ENCODE peak calls at places on chromosomes 2 and 18, in nine cellular contexts. E is SK-N-SH, K is GM23248, H is aorta, Q is right cardiac atrium, Y is transverse colon, T is tibial artery, P is sigmoid colon, R is body of pancreas. C is an unnamed sample.

GRCh38 chr2:203572316-203572715 is 37.2 kb upstream of the RAPH1 start:
- DNase-seq in E (no peak), Y (no peak), T (no peak), H (no peak), R (no peak), K (no peak), P (no peak), Q (no peak), C (no peak)

GRCh38 chr2:109339519-109339991 is 210.6 kb downstream of the SH3RF3 start:
- DNase-seq in Y (no peak), K (peak; percentile 78), E (no peak), H (no peak), P (no peak), Q (no peak), T (no peak), R (no peak), C (no peak)

GRCh38 chr2:39607538-39608211 is 58.0 kb upstream of the TMEM178A start:
- DNase-seq in K (no peak), E (no peak), Y (no peak), T (no peak), H (no peak), P (no peak), R (no peak), Q (no peak), C (no peak)

GRCh38 chr2:176134978-176135575 is 5.6 kb downstream of the HOXD8 start:
- DNase-seq in Q (no peak), P (peak; percentile 65), R (no peak), E (no peak), Y (no peak), K (peak; percentile 54), T (no peak), H (no peak), C (no peak)

GRCh38 chr2:188986839-188987238 is 12.7 kb downstream of the COL3A1 start:
- DNase-seq in K (peak; percentile 72), Y (no peak), Q (no peak), H (no peak), P (no peak), T (no peak), R (no peak), E (peak; percentile 22), C (no peak)

GRCh38 chr18:75070625-75071483 is 138.1 kb downstream of the PTGR3 start:
- DNase-seq in H (no peak), K (peak; percentile 89), Y (peak; percentile 37), T (peak; percentile 60), Q (no peak), E (no peak), P (no peak), R (no peak), C (peak; percentile 16)

GRCh38 chr2:240839152-240840143 is 19.4 kb upstream of the KIF1A start:
- DNase-seq in E (no peak), R (no peak), T (no peak), P (no peak), H (no peak), Q (peak; percentile 47), Y (no peak), K (no peak), C (no peak)

GRCh38 chr18:22899421-22899820 is 33.7 kb upstream of the RBBP8 start:
- DNase-seq in Y (no peak), K (no peak), E (no peak), Q (no peak), T (no peak), P (no peak), R (no peak), H (no peak), C (no peak)

GRCh38 chr2:98847853-98848252 is 88.2 kb downstream of the CRACDL start:
- DNase-seq in Y (no peak), Q (no peak), K (peak; percentile 24), E (no peak), H (no peak), R (no peak), T (no peak), P (no peak), C (no peak)

GRCh38 chr2:54471221-54471711 is 15.1 kb downstream of the SPTBN1 start:
- DNase-seq in Y (no peak), R (no peak), P (no peak), K (peak; percentile 45), H (no peak), E (no peak), Q (peak; percentile 46), T (no peak), C (no peak)

GRCh38 chr2:68294187-68294586 is 25.6 kb downstream of the CNRIP1 start:
- DNase-seq in Y (no peak), E (no peak), R (no peak), Q (no peak), H (no peak), T (no peak), P (no peak), K (no peak), C (no peak)

GRCh38 chr2:85250045-85250444 is 77.7 kb downstream of the TGOLN2 start:
- DNase-seq in T (no peak), K (peak; percentile 36), E (no peak), Q (no peak), R (no peak), H (no peak), Y (no peak), P (peak; percentile 40), C (no peak)

GRCh38 chr2:200861617-200862016 is 2.8 kb downstream of the CLK1 start:
- DNase-seq in K (peak; percentile 25), P (no peak), Q (no peak), E (no peak), Y (no peak), H (no peak), R (no peak), T (no peak), C (no peak)

DNA sequence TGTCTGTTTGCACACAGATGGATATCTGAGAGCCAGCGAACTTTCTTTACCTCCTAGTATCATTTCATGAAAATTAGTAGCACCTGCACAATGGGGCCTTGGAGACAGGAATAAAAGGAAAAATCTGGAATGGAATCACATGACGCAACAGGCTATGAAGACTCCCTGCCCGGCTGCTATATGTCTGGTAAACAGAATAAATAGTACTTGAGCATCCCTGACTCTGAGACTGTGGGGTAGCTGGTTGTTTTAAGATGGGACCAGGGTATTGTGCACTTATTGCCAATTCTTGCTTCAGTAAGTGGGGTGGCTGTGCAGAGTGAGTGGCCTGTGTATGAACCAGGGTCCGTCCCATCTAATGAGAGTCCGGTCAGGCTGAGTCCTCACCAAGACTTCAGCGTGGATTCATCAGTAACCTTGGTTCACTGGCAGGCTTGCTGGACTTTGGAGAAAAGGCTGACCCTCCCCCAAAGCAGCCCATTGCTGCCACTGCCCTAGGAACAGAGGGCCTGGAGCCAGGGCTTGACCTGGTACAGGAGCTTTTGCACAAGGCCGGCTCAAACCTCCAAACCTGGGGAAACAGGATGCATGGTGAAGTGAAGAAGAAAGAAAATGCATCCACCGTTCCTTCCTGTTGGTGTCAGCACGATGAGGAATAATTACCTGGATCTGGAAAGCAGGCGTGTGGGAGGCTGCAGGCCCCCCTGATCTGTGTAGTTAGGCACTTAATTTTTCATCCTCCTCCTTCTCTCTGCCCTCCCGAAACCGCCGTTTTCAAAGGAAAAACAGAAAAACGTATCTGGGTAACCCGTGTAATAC is 147.4 kb downstream of the TGIF1 start:
- DNase-seq in T (no peak), H (no peak), K (no peak), E (no peak), Y (no peak), R (no peak), Q (no peak), P (no peak), C (no peak)
- H3K4me1 ChIP-seq in T (peaks cover 47% of the 10 kb centered on the region), H (peaks cover 16% of the 10 kb centered on the region), K (peaks cover 45% of the 10 kb centered on the region), E (peaks cover 39% of the 10 kb centered on the region), Y (peaks cover 50% of the 10 kb centered on the region), R (peaks cover 44% of the 10 kb centered on the region), Q (peaks cover 16% of the 10 kb centered on the region), P (peaks cover 40% of the 10 kb centered on the region), C (peaks cover 34% of the 10 kb centered on the region)

GRCh38 chr2:231204581-231204980 is 6.2 kb downstream of the ARMC9 start:
- DNase-seq in K (no peak), Q (no peak), H (no peak), T (no peak), Y (no peak), P (peak; percentile 48), E (no peak), R (no peak), C (no peak)

GRCh38 chr2:231200805-231201474 is 2.5 kb downstream of the ARMC9 start:
- DNase-seq in T (no peak), E (no peak), R (no peak), H (no peak), K (peak; percentile 75), Q (no peak), P (peak; percentile 54), Y (no peak), C (no peak)

GRCh38 chr2:231201475-231201814 is 3.0 kb downstream of the ARMC9 start:
- DNase-seq in T (no peak), K (no peak), P (no peak), E (no peak), R (no peak), Q (no peak), H (no peak), Y (no peak), C (no peak)

GRCh38 chr2:231203087-231203486 is 4.7 kb downstream of the ARMC9 start:
- DNase-seq in H (no peak), K (no peak), P (peak; percentile 50), E (no peak), R (no peak), T (no peak), Q (no peak), Y (no peak), C (no peak)

GRCh38 chr2:231204146-231204545 is 5.7 kb downstream of the ARMC9 start:
- DNase-seq in H (no peak), T (no peak), Y (no peak), R (no peak), Q (no peak), E (no peak), P (peak; percentile 40), K (no peak), C (no peak)
- H3K4me1 ChIP-seq in H (no peaks in the 10 kb centered on the region), T (peaks cover 23% of the 10 kb centered on the region), Y (peaks cover 8% of the 10 kb centered on the region), R (peaks cover 8% of the 10 kb centered on the region), Q (peaks cover 2% of the 10 kb centered on the region), E (peaks cover 10% of the 10 kb centered on the region), P (peaks cover 24% of the 10 kb centered on the region), K (peaks cover 25% of the 10 kb centered on the region), C (peaks cover 2% of the 10 kb centered on the region)

DNA sequence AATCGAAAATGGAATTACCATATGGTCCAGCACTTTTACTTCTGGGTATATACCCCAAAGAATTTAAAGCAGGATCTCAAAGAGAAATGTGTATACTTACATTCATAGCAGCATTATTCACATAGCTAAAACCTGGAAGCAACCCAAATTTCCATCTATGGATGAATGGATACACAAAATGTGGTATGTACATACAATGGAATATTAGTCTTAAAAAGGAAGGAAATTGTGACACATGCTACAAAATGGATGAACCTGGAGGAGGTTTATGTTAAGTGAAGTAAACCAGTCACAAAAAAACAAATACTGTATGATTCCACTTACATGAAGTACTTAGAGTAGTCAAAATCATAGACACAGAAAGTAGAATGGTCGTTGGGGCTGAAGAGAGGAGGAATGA is 147.9 kb upstream of the LTBP1 start:
- DNase-seq in Y (no peak), P (no peak), R (no peak), Q (no peak), K (no peak), E (no peak), T (no peak), H (no peak), C (no peak)
- H3K4me1 ChIP-seq in Y (no peaks in the 10 kb centered on the region), P (no peaks in the 10 kb centered on the region), R (no peaks in the 10 kb centered on the region), Q (no peaks in the 10 kb centered on the region), K (no peaks in the 10 kb centered on the region), E (no peaks in the 10 kb centered on the region), T (no peaks in the 10 kb centered on the region), H (no peaks in the 10 kb centered on the region), C (no peaks in the 10 kb centered on the region)

DNA sequence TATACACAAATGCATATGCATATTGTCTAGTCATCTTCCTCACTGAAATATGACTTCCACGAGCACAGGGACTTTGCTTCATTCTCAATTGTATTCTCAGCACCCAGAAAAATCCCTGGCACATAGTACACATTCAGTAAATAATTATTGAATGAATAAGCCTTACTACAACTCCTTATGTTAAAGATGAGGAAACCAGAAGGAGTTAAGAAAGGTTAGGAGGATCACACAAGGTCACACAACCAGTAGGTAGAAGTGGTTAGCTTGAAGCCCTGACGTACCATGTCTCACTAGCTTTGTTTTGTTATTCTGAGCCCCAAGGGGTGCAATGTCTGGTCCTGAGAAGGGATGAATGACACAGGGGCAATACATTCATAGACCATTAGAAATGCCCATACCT is 220.9 kb upstream of the PID1 start:
- DNase-seq in P (no peak), Y (no peak), H (no peak), Q (no peak), T (no peak), K (no peak), R (no peak), E (no peak), C (no peak)
- H3K4me1 ChIP-seq in P (no peaks in the 10 kb centered on the region), Y (no peaks in the 10 kb centered on the region), H (no peaks in the 10 kb centered on the region), Q (no peaks in the 10 kb centered on the region), T (no peaks in the 10 kb centered on the region), K (no peaks in the 10 kb centered on the region), R (no peaks in the 10 kb centered on the region), E (peaks cover 5% of the 10 kb centered on the region), C (no peaks in the 10 kb centered on the region)

C was measured in esophagus squamous epithelium.